ENCODE peak calls at places on chromosomes 12 and 14, in six cellular contexts. O is SK-N-SH, E is HepG2, H is K562, R is GM12878, I is H1. G is an unnamed sample.

GRCh38 chr14:71049435-71050147 is 142.3 kb downstream of the PCNX1 start:
- DNase-seq in H (no peak), E (no peak), I (no peak), O (peak), R (no peak), G (no peak)

GRCh38 chr12:47413806-47414205 is 292.0 kb downstream of the RPAP3 start:
- DNase-seq in I (no peak), E (no peak), H (no peak), R (no peak), O (no peak), G (no peak)

GRCh38 chr14:59632381-59632780 is 55.8 kb upstream of the CCDC175 start:
- DNase-seq in R (no peak), I (peak), O (peak), H (peak), E (peak), G (peak)

GRCh38 chr12:51546102-51546501 is 44.9 kb upstream of the SCN8A start:
- DNase-seq in I (no peak), E (no peak), R (no peak), O (no peak), H (no peak), G (no peak)

GRCh38 chr12:38586652-38587219 is 270.2 kb downstream of the ALG10B start:
- DNase-seq in E (no peak), R (no peak), H (no peak), I (no peak), O (no peak), G (no peak)

GRCh38 chr12:8687846-8688601 is 9.8 kb upstream of the RIMKLB start:
- DNase-seq in H (no peak), I (no peak), O (peak), R (no peak), E (no peak), G (no peak)

GRCh38 chr14:58560208-58560607 is 77.6 kb upstream of the DACT1 start:
- DNase-seq in E (no peak), I (no peak), H (no peak), O (no peak), R (no peak), G (no peak)

GRCh38 chr12:46470039-46470627 is 97.6 kb upstream of the SLC38A2 start:
- DNase-seq in R (no peak), E (no peak), O (no peak), H (no peak), I (no peak), G (peak)

GRCh38 chr14:24665440-24665991 is 31.5 kb upstream of the GZMB start:
- DNase-seq in E (no peak), R (peak), O (no peak), H (no peak), I (no peak), G (no peak)

GRCh38 chr14:86532219-86532618 is 1002.3 kb downstream of the FLRT2 start:
- DNase-seq in O (no peak), H (no peak), R (no peak), I (no peak), E (no peak), G (no peak)

GRCh38 chr14:69096766-69097475 is 56.0 kb downstream of the DCAF5 start:
- DNase-seq in I (no peak), E (no peak), O (no peak), H (no peak), R (no peak), G (no peak)

GRCh38 chr12:116370004-116370404 is 92.5 kb upstream of the MED13L start:
- DNase-seq in O (no peak), I (no peak), E (no peak), R (no peak), H (no peak), G (no peak)
- TF ChIP-seq GABPA in O (no peak), I (no peak), E (no peak), R (no peak), H (no peak), G (no peak)

GRCh38 chr14:66121859-66122258 is 364.3 kb upstream of the CCDC196 start:
- DNase-seq in O (no peak), E (no peak), I (no peak), H (no peak), R (no peak), G (no peak)
- TF ChIP-seq CTCF in O (no peak), E (no peak), I (peak), H (no peak), R (no peak), G (no peak)

GRCh38 chr12:92573104-92573503 is 129.7 kb upstream of the PLEKHG7 start:
- DNase-seq in E (no peak), R (no peak), H (no peak), I (no peak), O (no peak), G (no peak)

GRCh38 chr12:92571844-92572543 is 130.8 kb upstream of the PLEKHG7 start:
- DNase-seq in H (no peak), R (no peak), I (no peak), E (no peak), O (no peak), G (no peak)

GRCh38 chr12:92574911-92575570 is 127.7 kb upstream of the PLEKHG7 start:
- DNase-seq in E (peak), H (no peak), R (no peak), I (no peak), O (no peak), G (no peak)

GRCh38 chr12:92571169-92571568 is 131.6 kb upstream of the PLEKHG7 start:
- DNase-seq in O (no peak), I (no peak), H (no peak), E (no peak), R (no peak), G (no peak)

GRCh38 chr12:92574046-92574783 is 128.6 kb upstream of the PLEKHG7 start:
- DNase-seq in I (peak), E (peak), R (no peak), O (no peak), H (no peak), G (peak)
- TF ChIP-seq GABPA in I (no peak), E (no peak), R (no peak), O (no peak), H (no peak), G (no peak)

GRCh38 chr12:49295087-49296001 is at the start of gene PRPH:
- DNase-seq in E (no peak), R (no peak), H (no peak), O (peak), I (peak), G (no peak)
- TF ChIP-seq CTCF in E (peak), R (no peak), H (no peak), O (no peak), I (peak), G (no peak)

GRCh38 chr12:49878021-49878420 is 25.7 kb downstream of the FAIM2 start:
- DNase-seq in E (no peak), O (no peak), H (no peak), I (no peak), R (no peak), G (no peak)

GRCh38 chr12:49876070-49876469 is 27.6 kb downstream of the FAIM2 start:
- DNase-seq in I (no peak), H (no peak), R (no peak), O (no peak), E (no peak), G (no peak)

GRCh38 chr12:49874142-49874897 is 29.4 kb downstream of the FAIM2 start:
- DNase-seq in R (no peak), O (no peak), I (no peak), H (no peak), E (no peak), G (no peak)

GRCh38 chr12:49875115-49875720 is 28.5 kb downstream of the FAIM2 start:
- DNase-seq in H (no peak), R (no peak), I (no peak), E (no peak), O (no peak), G (no peak)

GRCh38 chr12:49877066-49877465 is 26.6 kb downstream of the FAIM2 start:
- DNase-seq in I (no peak), R (no peak), O (no peak), H (no peak), E (no peak), G (no peak)
- TF ChIP-seq GABPA in I (no peak), R (no peak), O (no peak), H (no peak), E (no peak), G (no peak)

DNA sequence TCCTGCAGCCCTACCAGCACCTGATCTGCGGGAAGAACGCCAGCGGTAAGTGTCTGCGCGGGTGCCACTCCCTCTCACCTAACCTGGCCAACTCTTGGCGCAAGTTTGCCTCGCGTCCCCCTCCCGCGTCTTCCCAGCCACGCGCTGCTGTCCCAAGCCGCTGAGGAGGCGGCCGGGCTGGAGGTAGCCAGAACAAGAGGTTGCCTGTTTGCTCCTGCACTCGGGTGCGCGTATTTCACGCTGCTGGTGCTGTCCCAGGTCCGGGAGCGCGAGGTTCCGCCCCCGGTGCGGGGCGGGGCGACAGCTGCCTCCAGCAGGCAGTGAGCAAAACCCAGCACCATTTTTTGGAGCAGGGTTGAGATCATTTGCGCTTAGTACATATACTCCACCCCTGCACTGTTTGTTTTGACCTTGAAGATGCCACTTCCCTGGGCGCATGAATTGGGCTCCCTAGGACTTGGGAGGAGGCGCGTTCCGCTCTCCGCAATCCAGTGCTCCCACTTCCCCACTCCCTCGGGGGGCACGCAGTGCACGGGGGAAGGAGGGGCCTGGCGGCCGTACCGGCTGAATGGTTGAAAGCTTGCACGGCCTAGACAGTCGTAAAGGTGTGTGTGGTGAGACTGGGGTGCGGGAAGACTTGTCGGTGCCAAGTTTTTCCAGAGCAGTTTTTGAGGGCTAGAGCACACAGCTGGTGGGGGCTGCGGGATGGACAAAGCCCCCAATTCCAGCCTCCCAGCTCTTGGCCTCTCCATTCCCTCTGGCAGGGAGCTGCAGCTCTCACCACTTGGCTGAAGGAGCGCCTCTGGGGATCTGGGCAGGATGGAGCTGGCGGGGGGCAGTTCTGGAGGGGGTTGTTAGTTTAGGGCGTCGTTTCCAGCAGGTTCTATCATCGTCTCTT is 226.9 kb upstream of the CRY1 start:
- DNase-seq in R (no peak), E (peak), I (peak), O (peak), H (no peak), G (peak)
- TF ChIP-seq CTCF in R (no peak), E (no peak), I (no peak), O (no peak), H (no peak), G (no peak)

GRCh38 chr12:15629108-15629507 is 160.1 kb downstream of the EPS8 start:
- DNase-seq in E (peak), I (no peak), H (no peak), R (peak), O (no peak), G (no peak)
- TF ChIP-seq GABPA in E (no peak), I (no peak), H (no peak), R (no peak), O (no peak), G (no peak)

GRCh38 chr12:55132816-55133215 is 6.6 kb downstream of the OR9K2 start:
- DNase-seq in I (no peak), R (no peak), O (no peak), H (no peak), E (no peak), G (no peak)
- TF ChIP-seq CTCF in I (no peak), R (no peak), O (peak), H (no peak), E (no peak), G (no peak)

G was measured in HL-60.